ENCODE peak calls at places on chromosomes 6 and 20, in six cellular contexts. M, F, B, S, N and Y are unnamed samples.

GRCh38 chr6:150169609-150170008 is 26.8 kb downstream of the PPP1R14C start:
- DNase-seq in F (no peak), S (no peak), N (peak; percentile 73), M (peak; percentile 27), B (no peak), Y (peak; percentile 46)

GRCh38 chr6:106746660-106747059 is 117.3 kb downstream of the QRSL1 start:
- DNase-seq in F (no peak), B (no peak), N (peak; percentile 81), M (no peak), S (no peak), Y (peak; percentile 30)

GRCh38 chr6:135520781-135521180 is 23.2 kb upstream of the AHI1 start:
- DNase-seq in M (no peak), F (no peak), B (no peak), S (no peak), N (no peak), Y (no peak)

GRCh38 chr20:5688431-5688972 is 61.7 kb upstream of the SHLD1 start:
- DNase-seq in B (peak; percentile 42), N (no peak), S (no peak), M (no peak), F (peak; percentile 7), Y (no peak)

GRCh38 chr20:9978395-9979004 is 56.3 kb upstream of the ANKEF1 start:
- DNase-seq in S (peak; percentile 82), M (peak; percentile 51), F (peak; percentile 38), N (peak; percentile 71), B (no peak), Y (peak; percentile 79)

GRCh38 chr6:167153523-167153959 is 4.2 kb downstream of the GPR31 start:
- DNase-seq in F (no peak), M (peak; percentile 36), B (no peak), S (peak; percentile 27), N (no peak), Y (no peak)

GRCh38 chr6:106547961-106548453 is 81.3 kb downstream of the RTN4IP1 start:
- DNase-seq in N (peak; percentile 75), S (no peak), B (no peak), M (no peak), F (no peak), Y (no peak)

GRCh38 chr20:37230200-37230599 is 31.4 kb downstream of the GHRH start:
- DNase-seq in F (no peak), S (no peak), N (no peak), M (no peak), B (no peak), Y (no peak)

GRCh38 chr6:137550527-137550926 is 56.3 kb upstream of the OLIG3 start:
- DNase-seq in F (no peak), S (peak; percentile 4), M (no peak), N (no peak), B (no peak), Y (no peak)

GRCh38 chr6:107982511-107982910 is 24.5 kb upstream of the SEC63 start:
- DNase-seq in S (no peak), F (no peak), M (no peak), N (no peak), B (no peak), Y (no peak)

GRCh38 chr6:158063736-158064135 is 82.1 kb downstream of the SYNJ2 start:
- DNase-seq in F (no peak), S (no peak), M (no peak), B (no peak), N (no peak), Y (no peak)

GRCh38 chr20:17660667-17661066 is 21.4 kb downstream of the RRBP1 start:
- DNase-seq in N (no peak), S (peak; percentile 43), F (no peak), B (no peak), M (no peak), Y (no peak)

GRCh38 chr6:37042139-37042538 is 36.7 kb downstream of the FGD2 start:
- DNase-seq in S (no peak), B (no peak), M (no peak), F (no peak), N (no peak), Y (no peak)

GRCh38 chr6:129006685-129007514 is 124.0 kb downstream of the LAMA2 start:
- DNase-seq in F (peak; percentile 3), S (no peak), B (no peak), M (no peak), N (no peak), Y (no peak)

GRCh38 chr6:167819640-167820039 is 7.1 kb upstream of the AFDN start:
- DNase-seq in S (no peak), B (no peak), N (no peak), F (no peak), M (no peak), Y (no peak)

GRCh38 chr6:20444786-20445271 is 43.1 kb downstream of the E2F3 start:
- DNase-seq in F (no peak), S (no peak), N (no peak), M (no peak), B (no peak), Y (no peak)